ENCODE peak calls at places on chromosomes 5 and 9, in eight cellular contexts. C is AG04450, F is lung, H is dorsolateral prefrontal cortex, V is AG09319, U is astrocyte of the spinal cord, J is chondrocyte, R is activated B cell treated with CpG ODN at 0.5 μM for 24 hours. K is an unnamed sample.

GRCh38 chr5:58606064-58606463 is 23.2 kb downstream of the RAB3C start:
- DNase-seq in C (no peak), F (no peak), H (no peak), V (no peak), U (no peak), J (no peak), R (no peak), K (no peak)

GRCh38 chr5:143126121-143127019 is 277.1 kb downstream of the NR3C1 start:
- DNase-seq in C (no peak), F (no peak), H (no peak), V (no peak), U (no peak), J (no peak), R (no peak), K (no peak)

GRCh38 chr9:137294684-137295312 is 7.3 kb downstream of the NRARP start:
- DNase-seq in C (no peak), F (no peak), H (no peak), V (no peak), U (peak), J (no peak), R (no peak), K (no peak)

GRCh38 chr5:175682664-175683063 is 24.8 kb downstream of the HRH2 start:
- DNase-seq in C (no peak), F (no peak), H (no peak), V (no peak), U (no peak), J (peak), R (no peak), K (peak)

GRCh38 chr5:144549580-144549979 is 378.9 kb downstream of the KCTD16 start:
- DNase-seq in C (peak), F (peak), H (no peak), V (peak), U (peak), J (no peak), R (no peak), K (no peak)

GRCh38 chr5:9505215-9505614 is 40.7 kb downstream of the SEMA5A start:
- DNase-seq in C (no peak), F (no peak), H (no peak), V (no peak), U (no peak), J (no peak), R (no peak), K (no peak)

GRCh38 chr5:74648835-74649286 is 8.3 kb upstream of the ENC1 start:
- DNase-seq in C (no peak), F (no peak), H (no peak), V (no peak), U (peak), J (no peak), R (no peak), K (no peak)

GRCh38 chr5:92504346-92504745 is 1076.7 kb downstream of the NR2F1-AS1 start:
- DNase-seq in C (no peak), F (no peak), H (no peak), V (no peak), U (no peak), J (no peak), R (no peak), K (no peak)

GRCh38 chr9:98807070-98807810 is at the start of gene GALNT12:
- DNase-seq in C (no peak), F (no peak), H (peak), V (no peak), U (no peak), J (no peak), R (peak), K (peak)

GRCh38 chr9:135215571-135216161 is 128.2 kb downstream of the OLFM1 start:
- DNase-seq in C (no peak), F (peak), H (peak), V (no peak), U (no peak), J (peak), R (no peak), K (peak)

GRCh38 chr5:1125030-1125357 is 13.1 kb upstream of the SLC12A7 start:
- DNase-seq in C (no peak), F (no peak), H (no peak), V (no peak), U (no peak), J (no peak), R (no peak), K (no peak)

GRCh38 chr9:94140791-94141790 is 56.8 kb downstream of the PTPDC1 start:
- DNase-seq in C (no peak), F (no peak), H (no peak), V (no peak), U (peak), J (no peak), R (no peak), K (no peak)

GRCh38 chr9:7342229-7342628 is 457.3 kb downstream of the DMAC1 start:
- DNase-seq in C (no peak), F (no peak), H (no peak), V (no peak), U (no peak), J (no peak), R (no peak), K (no peak)

GRCh38 chr9:122374885-122375420 is 4.1 kb downstream of the PTGS1 start:
- DNase-seq in C (no peak), F (no peak), H (no peak), V (peak), U (peak), J (peak), R (no peak), K (peak)

GRCh38 chr9:89874351-89875321 is 269.8 kb downstream of the GADD45G start:
- DNase-seq in C (no peak), F (no peak), H (peak), V (no peak), U (no peak), J (peak), R (peak), K (peak)

GRCh38 chr5:141703133-141703561 is 21.1 kb upstream of the ARAP3 start:
- DNase-seq in C (no peak), F (no peak), H (peak), V (no peak), U (peak), J (no peak), R (no peak), K (no peak)

GRCh38 chr5:91307023-91307422 is 76.1 kb downstream of the ARRDC3 start:
- DNase-seq in C (no peak), F (no peak), H (no peak), V (peak), U (no peak), J (no peak), R (no peak), K (no peak)

GRCh38 chr9:108039012-108039411 is 549.4 kb upstream of the KLF4 start:
- DNase-seq in C (no peak), F (no peak), H (no peak), V (no peak), U (no peak), J (no peak), R (no peak), K (no peak)

GRCh38 chr5:139787568-139788293 is 7.9 kb upstream of the PSD2 start:
- DNase-seq in C (peak), F (peak), H (peak), V (peak), U (peak), J (no peak), R (peak), K (peak)

GRCh38 chr5:125198270-125198974 is 452.0 kb upstream of the ZNF608 start:
- DNase-seq in C (peak), F (peak), H (peak), V (peak), U (peak), J (no peak), R (no peak), K (no peak)

GRCh38 chr9:131270171-131271015 is 5.9 kb downstream of the FAM78A start:
- DNase-seq in C (no peak), F (peak), H (no peak), V (no peak), U (no peak), J (no peak), R (peak), K (peak)

GRCh38 chr5:176570044-176570443 is 20.9 kb downstream of the CDHR2 start:
- DNase-seq in C (peak), F (no peak), H (no peak), V (no peak), U (peak), J (no peak), R (no peak), K (no peak)

GRCh38 chr5:40736103-40736875 is 19.5 kb downstream of the TTC33 start:
- DNase-seq in C (no peak), F (no peak), H (no peak), V (peak), U (peak), J (no peak), R (no peak), K (no peak)

GRCh38 chr5:27011274-27011673 is 27.1 kb downstream of the CDH9 start:
- DNase-seq in C (no peak), F (no peak), H (no peak), V (no peak), U (no peak), J (no peak), R (no peak), K (no peak)

GRCh38 chr9:5620494-5620893 is 8.4 kb upstream of the RIC1 start:
- DNase-seq in C (no peak), F (no peak), H (no peak), V (no peak), U (no peak), J (no peak), R (no peak), K (no peak)

GRCh38 chr9:120612218-120612617 is 32.3 kb upstream of the CDK5RAP2 start:
- DNase-seq in C (no peak), F (no peak), H (no peak), V (no peak), U (no peak), J (no peak), R (no peak), K (no peak)

GRCh38 chr9:116998305-116998704 is 311.2 kb downstream of the TRIM32 start:
- DNase-seq in C (no peak), F (no peak), H (no peak), V (no peak), U (peak), J (no peak), R (no peak), K (no peak)

GRCh38 chr5:64690417-64691151 is at the start of gene SHISAL2B:
- DNase-seq in C (no peak), F (no peak), H (no peak), V (no peak), U (peak), J (no peak), R (no peak), K (peak)

GRCh38 chr5:40277161-40277906 is 402.4 kb upstream of the PTGER4 start:
- DNase-seq in C (no peak), F (no peak), H (no peak), V (no peak), U (no peak), J (no peak), R (no peak), K (no peak)

GRCh38 chr9:92948032-92948534 is 760 bp downstream of the FGD3 start:
- DNase-seq in C (no peak), F (no peak), H (no peak), V (no peak), U (no peak), J (no peak), R (no peak), K (no peak)

GRCh38 chr9:68416891-68417570 is 60.6 kb downstream of the PGM5 start:
- DNase-seq in C (no peak), F (no peak), H (no peak), V (no peak), U (no peak), J (no peak), R (no peak), K (no peak)

GRCh38 chr9:76562511-76562911 is 103.5 kb downstream of the GCNT1 start:
- DNase-seq in C (no peak), F (no peak), H (no peak), V (no peak), U (peak), J (no peak), R (no peak), K (no peak)

GRCh38 chr9:6068983-6069382 is 53.6 kb upstream of the RANBP6 start:
- DNase-seq in C (no peak), F (no peak), H (no peak), V (no peak), U (no peak), J (no peak), R (no peak), K (no peak)

GRCh38 chr9:133236291-133237071 is 27.4 kb upstream of the OBP2B start:
- DNase-seq in C (no peak), F (no peak), H (no peak), V (no peak), U (no peak), J (no peak), R (no peak), K (peak)

GRCh38 chr9:5553211-5553610 is 42.9 kb downstream of the PDCD1LG2 start:
- DNase-seq in C (peak), F (no peak), H (no peak), V (no peak), U (peak), J (no peak), R (no peak), K (no peak)

DNA sequence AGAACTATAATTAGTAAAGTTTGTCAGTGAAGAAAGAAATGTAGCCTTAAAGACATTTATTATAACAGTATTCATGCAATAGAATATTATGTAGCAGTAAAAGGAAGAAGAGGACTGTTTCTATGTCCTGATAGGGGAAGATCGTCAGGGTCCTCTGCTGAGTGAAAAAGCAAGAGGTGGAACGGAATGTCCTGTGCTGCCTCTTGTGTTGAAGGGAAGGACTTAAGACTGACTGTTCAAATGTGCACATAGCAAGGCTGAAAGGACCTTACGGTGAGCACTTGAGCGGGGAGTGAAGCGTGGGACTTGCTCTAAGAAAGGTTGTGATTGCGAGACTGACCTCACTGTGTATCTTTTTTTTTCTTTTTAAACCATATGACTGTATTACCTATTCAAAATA is 63.2 kb downstream of the SNX24 start:
- DNase-seq in C (no peak), F (peak), H (no peak), V (no peak), U (no peak), J (no peak), R (no peak), K (no peak)
- TF ChIP-seq CTCF in C (no peak), F (no peak), H (no peak), V (no peak), U (no peak), J (peak), R (no peak), K (no peak)

GRCh38 chr9:91033802-91034201 is 232.2 kb downstream of the SYK start:
- DNase-seq in C (no peak), F (no peak), H (no peak), V (no peak), U (no peak), J (peak), R (no peak), K (peak)
- TF ChIP-seq CTCF in C (peak), F (no peak), H (peak), V (peak), U (peak), J (peak), R (no peak), K (peak)

DNA sequence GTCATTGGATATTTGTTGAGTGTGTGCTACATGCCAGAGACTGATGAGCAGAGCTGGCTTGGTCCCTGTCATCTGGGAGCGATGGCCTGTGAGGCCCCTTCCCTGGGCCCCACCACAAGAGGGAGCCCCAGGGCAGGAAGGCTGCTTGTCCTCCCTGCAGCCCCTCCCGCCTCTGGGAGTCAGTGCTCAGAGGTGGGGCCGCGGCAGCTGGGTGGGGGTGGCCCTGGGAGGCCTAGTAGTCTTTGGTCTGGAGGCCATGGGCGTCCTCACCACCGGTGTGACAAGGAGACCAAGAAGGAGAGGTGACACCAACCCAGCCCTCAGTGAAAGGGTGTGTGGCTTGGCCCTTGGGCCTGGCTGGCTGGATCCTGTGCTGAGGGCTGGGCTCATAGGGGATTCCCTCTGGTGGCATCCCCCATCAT is 166.4 kb downstream of the GAPVD1 start:
- DNase-seq in C (no peak), F (no peak), H (no peak), V (no peak), U (no peak), J (no peak), R (peak), K (no peak)
- TF ChIP-seq CTCF in C (peak), F (peak), H (no peak), V (peak), U (peak), J (peak), R (no peak), K (peak)

GRCh38 chr5:41820150-41820549 is 50.1 kb downstream of the OXCT1 start:
- DNase-seq in C (no peak), F (no peak), H (no peak), V (no peak), U (no peak), J (no peak), R (no peak), K (no peak)
- TF ChIP-seq CTCF in C (no peak), F (no peak), H (no peak), V (no peak), U (no peak), J (no peak), R (no peak), K (no peak)

GRCh38 chr9:123484130-123484529 is 128.1 kb downstream of the CRB2 start:
- DNase-seq in C (no peak), F (no peak), H (no peak), V (no peak), U (no peak), J (no peak), R (no peak), K (no peak)

GRCh38 chr9:123483191-123483803 is 127.3 kb downstream of the CRB2 start:
- DNase-seq in C (no peak), F (no peak), H (no peak), V (no peak), U (no peak), J (no peak), R (no peak), K (peak)

GRCh38 chr9:123487944-123488343 is 131.9 kb downstream of the CRB2 start:
- DNase-seq in C (no peak), F (no peak), H (no peak), V (no peak), U (no peak), J (no peak), R (no peak), K (peak)

GRCh38 chr9:123488683-123489321 is 132.8 kb downstream of the CRB2 start:
- DNase-seq in C (no peak), F (no peak), H (no peak), V (no peak), U (no peak), J (no peak), R (no peak), K (peak)

GRCh38 chr9:123486431-123486830 is 130.4 kb downstream of the CRB2 start:
- DNase-seq in C (no peak), F (no peak), H (no peak), V (no peak), U (no peak), J (no peak), R (no peak), K (peak)
- TF ChIP-seq CTCF in C (no peak), F (no peak), H (no peak), V (no peak), U (no peak), J (no peak), R (no peak), K (no peak)

GRCh38 chr9:21558079-21558478 is 76.0 kb upstream of the IFNE start:
- DNase-seq in C (no peak), F (no peak), H (no peak), V (no peak), U (peak), J (no peak), R (no peak), K (no peak)

GRCh38 chr9:21558627-21559401 is 76.7 kb upstream of the IFNE start:
- DNase-seq in C (no peak), F (no peak), H (no peak), V (no peak), U (peak), J (no peak), R (peak), K (no peak)

GRCh38 chr9:21561502-21561901 is 79.4 kb upstream of the IFNE start:
- DNase-seq in C (no peak), F (no peak), H (no peak), V (no peak), U (no peak), J (no peak), R (no peak), K (no peak)

GRCh38 chr9:21560281-21560745 is 78.2 kb upstream of the IFNE start:
- DNase-seq in C (no peak), F (no peak), H (no peak), V (no peak), U (no peak), J (no peak), R (no peak), K (no peak)

DNA sequence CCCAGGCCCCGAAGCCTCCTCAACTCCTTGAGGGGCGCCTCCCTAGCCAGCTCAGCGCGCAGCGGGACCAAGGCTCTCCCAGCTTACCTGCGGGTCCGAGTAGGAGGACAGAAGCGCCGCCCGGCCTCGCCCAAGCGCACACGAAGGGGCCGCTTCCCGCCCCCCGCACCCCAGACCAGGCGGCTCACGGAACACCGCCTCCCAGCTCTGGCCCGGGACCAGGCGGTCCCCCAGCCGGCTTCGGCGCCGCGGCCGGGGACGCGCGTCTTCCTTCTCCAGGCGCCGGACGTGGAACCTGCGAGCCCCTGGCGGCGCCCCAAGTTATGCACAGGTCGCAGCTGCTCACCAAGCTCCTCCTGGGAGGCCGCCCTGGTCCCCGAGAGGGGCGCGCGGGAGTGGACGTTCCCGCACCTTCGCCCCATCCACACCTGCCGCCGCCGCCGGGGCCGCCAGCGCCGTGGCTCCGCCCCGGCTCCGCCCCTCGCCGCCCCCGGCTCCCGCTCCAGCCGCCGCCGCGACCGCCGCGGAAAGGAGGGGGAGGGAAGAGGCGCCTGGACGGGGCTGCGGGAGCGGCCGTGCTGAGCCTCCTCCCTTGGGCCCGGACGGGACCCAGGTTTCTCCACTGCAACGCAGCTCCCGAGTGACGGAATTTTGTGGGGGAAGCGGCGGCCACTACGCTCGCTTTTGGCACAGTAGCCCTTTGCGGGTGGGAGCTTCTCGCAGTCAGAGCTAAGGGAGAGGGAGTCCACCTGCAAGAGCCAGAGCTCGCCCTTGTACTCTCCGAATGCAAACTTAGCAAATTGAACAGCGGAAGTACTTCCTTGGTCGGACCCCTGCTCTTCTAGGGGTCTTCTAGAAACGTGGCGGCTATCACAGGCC is 77.5 kb upstream of the IFNE start:
- DNase-seq in C (no peak), F (no peak), H (peak), V (no peak), U (peak), J (no peak), R (peak), K (peak)
- TF ChIP-seq CTCF in C (no peak), F (no peak), H (no peak), V (no peak), U (no peak), J (peak), R (no peak), K (no peak)